ENCODE peak calls at places on chromosome 15, in eight cellular contexts. L is Caco-2, T is WERI-Rb-1, X is lower lobe of right lung, A is Calu3, I is AG10803, J is nephron progenitor cell, U is HFFc6. P is an unnamed sample.

GRCh38 chr15:70453238-70453637 is 310.1 kb downstream of the UACA start:
- DNase-seq in L (no peak), T (no peak), X (no peak), A (no peak), I (no peak), J (no peak), U (no peak), P (no peak)

GRCh38 chr15:40047413-40048154 is 8.6 kb upstream of the SRP14 start:
- DNase-seq in L (no peak), T (no peak), X (peak; percentile 78), A (peak; percentile 75), I (peak; percentile 65), J (no peak), U (peak; percentile 68), P (no peak)

GRCh38 chr15:77786181-77786890 is 153.6 kb upstream of the LINGO1 start:
- DNase-seq in L (no peak), T (no peak), X (no peak), A (no peak), I (no peak), J (no peak), U (no peak), P (no peak)

GRCh38 chr15:93158104-93158503 is 69.1 kb upstream of the RGMA start:
- DNase-seq in L (no peak), T (no peak), X (no peak), A (no peak), I (no peak), J (no peak), U (no peak), P (no peak)

GRCh38 chr15:43390723-43391122 is 19.8 kb downstream of the TUBGCP4 start:
- DNase-seq in L (no peak), T (no peak), X (no peak), A (no peak), I (peak; percentile 21), J (no peak), U (no peak), P (no peak)

GRCh38 chr15:39165026-39165706 is 415.7 kb upstream of the THBS1 start:
- DNase-seq in L (no peak), T (no peak), X (no peak), A (no peak), I (peak; percentile 83), J (no peak), U (peak; percentile 43), P (no peak)

GRCh38 chr15:64535460-64536243 is 75.3 kb downstream of the ZNF609 start:
- DNase-seq in L (no peak), T (no peak), X (no peak), A (no peak), I (no peak), J (no peak), U (no peak), P (no peak)

GRCh38 chr15:87710406-87710805 is 546.1 kb downstream of the NTRK3 start:
- DNase-seq in L (no peak), T (no peak), X (no peak), A (no peak), I (peak; percentile 72), J (no peak), U (no peak), P (no peak)

GRCh38 chr15:99993262-99993661 is 260.0 kb upstream of the LYSMD4 start:
- DNase-seq in L (no peak), T (no peak), X (no peak), A (no peak), I (no peak), J (no peak), U (no peak), P (peak; percentile 65)

GRCh38 chr15:29670945-29671307 is 151.3 kb downstream of the TJP1 start:
- DNase-seq in L (peak; percentile 32), T (no peak), X (peak; percentile 72), A (peak; percentile 54), I (peak; percentile 73), J (no peak), U (peak; percentile 90), P (no peak)

GRCh38 chr15:96807361-96807760 is 476.9 kb downstream of the NR2F2 start:
- DNase-seq in L (no peak), T (no peak), X (no peak), A (no peak), I (no peak), J (no peak), U (no peak), P (no peak)

GRCh38 chr15:78685157-78685830 is 44.3 kb upstream of the CHRNB4 start:
- DNase-seq in L (no peak), T (no peak), X (no peak), A (no peak), I (no peak), J (peak; percentile 64), U (no peak), P (no peak)

GRCh38 chr15:89356634-89357298 is 22.1 kb upstream of the POLG start:
- DNase-seq in L (no peak), T (peak; percentile 48), X (no peak), A (peak; percentile 64), I (no peak), J (no peak), U (no peak), P (no peak)

GRCh38 chr15:42131826-42132806 is 24.3 kb downstream of the PLA2G4F start:
- DNase-seq in L (no peak), T (peak; percentile 92), X (peak; percentile 65), A (no peak), I (no peak), J (no peak), U (no peak), P (no peak)

GRCh38 chr15:63107895-63108546 is 13.6 kb upstream of the LACTB start:
- DNase-seq in L (no peak), T (no peak), X (no peak), A (peak; percentile 77), I (peak; percentile 100), J (no peak), U (peak; percentile 100), P (no peak)

GRCh38 chr15:70792171-70792573 is 28.8 kb upstream of the UACA start:
- DNase-seq in L (no peak), T (no peak), X (no peak), A (no peak), I (peak; percentile 71), J (no peak), U (peak; percentile 96), P (no peak)

GRCh38 chr15:61047783-61048182 is 181.3 kb downstream of the RORA start:
- DNase-seq in L (no peak), T (no peak), X (no peak), A (no peak), I (no peak), J (no peak), U (no peak), P (no peak)

GRCh38 chr15:64681424-64682024 is 93.9 kb downstream of the RBPMS2 start:
- DNase-seq in L (peak; percentile 75), T (peak; percentile 78), X (no peak), A (peak; percentile 71), I (peak; percentile 58), J (peak; percentile 36), U (peak; percentile 75), P (no peak)

DNA sequence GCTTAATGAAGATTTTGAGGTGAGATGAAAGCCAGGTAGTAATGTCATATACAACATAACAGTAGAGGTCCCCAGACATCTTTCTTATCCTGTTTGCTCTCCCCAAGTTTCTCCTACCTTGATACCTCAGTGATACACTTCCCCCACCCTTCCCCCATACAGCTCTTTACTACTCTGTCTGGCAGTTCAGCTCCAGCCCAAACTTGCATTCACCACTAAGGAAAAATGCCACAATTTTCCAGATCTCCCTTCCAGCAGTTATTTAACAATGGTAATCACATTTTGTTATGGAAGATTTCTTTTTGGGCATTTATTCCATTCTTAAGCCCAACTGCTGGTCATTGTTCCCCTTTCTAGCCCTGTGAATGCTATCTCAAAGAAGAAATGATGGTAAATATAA is 34.9 kb upstream of the ITGA11 start:
- DNase-seq in L (no peak), T (no peak), X (no peak), A (no peak), I (no peak), J (no peak), U (no peak), P (no peak)
- TF ChIP-seq CTCF in L (no peak), T (no peak), X (no peak), A (no peak), I (no peak), J (no peak), U (no peak), P (no peak)

DNA sequence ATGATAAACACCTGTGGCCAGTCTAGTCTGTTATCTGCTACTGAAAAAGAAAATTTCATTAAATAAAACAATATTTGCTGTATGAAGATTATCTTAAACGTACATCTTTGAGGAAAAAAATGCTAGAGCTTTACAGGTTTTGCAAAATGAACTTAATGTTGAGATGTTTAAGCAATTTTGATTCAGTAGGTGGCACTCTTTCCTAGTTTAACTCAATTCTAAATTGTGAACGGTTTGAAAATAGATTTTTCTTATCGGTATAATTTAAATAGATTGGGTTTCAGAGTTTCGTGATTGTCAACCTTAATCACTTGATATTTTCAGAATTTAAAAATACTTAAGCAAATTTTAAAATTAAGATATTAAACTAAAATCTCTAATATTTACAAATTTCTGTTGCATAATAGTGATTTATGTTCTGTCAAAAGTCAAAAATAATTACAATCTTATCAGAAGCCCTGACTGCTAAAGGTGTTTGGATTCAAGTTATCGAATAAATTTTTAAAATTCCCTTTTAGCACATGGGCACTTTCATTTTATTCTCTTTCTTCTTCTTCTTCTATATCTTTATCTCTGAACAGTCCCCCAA is 7.0 kb upstream of the RNF111 start:
- DNase-seq in L (no peak), T (no peak), X (no peak), A (no peak), I (peak; percentile 49), J (no peak), U (peak; percentile 11), P (no peak)
- TF ChIP-seq CTCF in L (no peak), T (no peak), X (peak; percentile 51), A (peak; percentile 17), I (peak; percentile 66), J (peak; percentile 46), U (peak; percentile 80), P (peak; percentile 90)

DNA sequence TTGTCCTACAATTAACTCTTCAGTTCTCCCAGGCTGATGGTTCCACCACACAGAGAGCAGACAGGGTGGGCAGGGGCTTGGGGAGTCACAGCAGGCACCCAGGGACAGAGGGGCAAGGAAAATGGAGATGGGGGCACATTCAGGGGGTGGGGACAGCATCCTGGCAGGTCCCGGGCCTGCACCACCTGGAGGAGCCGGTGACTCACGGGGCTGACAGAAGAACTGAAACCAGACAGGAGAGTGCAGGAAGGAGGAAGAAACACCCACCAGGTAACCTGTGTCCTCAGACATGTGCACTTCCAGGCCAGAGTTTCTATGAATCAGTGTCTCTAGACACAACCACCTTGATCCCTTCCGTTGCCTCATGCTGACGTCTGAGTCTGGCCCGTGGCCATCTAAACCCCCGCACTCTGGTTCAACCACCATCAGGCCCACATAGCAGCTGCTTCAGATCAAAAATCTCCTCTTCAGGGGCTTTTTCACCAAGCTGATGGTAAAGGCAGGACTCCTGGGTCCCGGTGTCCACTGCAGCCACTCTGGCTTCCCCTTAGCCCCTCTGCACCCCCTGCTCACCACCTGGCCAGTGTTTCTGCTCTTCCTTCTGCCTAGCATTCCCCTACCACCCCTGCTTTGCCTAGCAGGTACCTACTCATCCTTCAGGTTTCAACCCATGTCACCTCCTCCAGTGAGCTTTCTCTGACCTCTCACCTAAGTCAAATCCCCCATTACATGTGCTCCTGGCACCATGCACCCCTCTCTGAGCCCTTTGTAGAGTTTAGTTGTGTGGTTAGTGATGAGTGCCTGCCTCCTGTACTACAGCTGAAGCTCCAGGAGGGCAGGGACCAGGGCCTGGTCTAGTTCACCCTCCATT is 16.5 kb upstream of the CYP11A1 start:
- DNase-seq in L (no peak), T (no peak), X (no peak), A (peak; percentile 92), I (no peak), J (no peak), U (peak; percentile 40), P (no peak)
- TF ChIP-seq CTCF in L (no peak), T (peak; percentile 20), X (no peak), A (no peak), I (no peak), J (no peak), U (no peak), P (no peak)

GRCh38 chr15:91948001-91948608 is 94.6 kb downstream of the SLCO3A1 start:
- DNase-seq in L (no peak), T (no peak), X (no peak), A (peak; percentile 68), I (peak; percentile 13), J (no peak), U (peak; percentile 9), P (no peak)
- TF ChIP-seq CTCF in L (no peak), T (no peak), X (no peak), A (no peak), I (no peak), J (no peak), U (no peak), P (no peak)